ENCODE peak calls at places on chromosomes 13 and 19, in seven cellular contexts. B, I, Y, Z, M, F and S are unnamed samples.

GRCh38 chr13:47120284-47120683 is 223.4 kb upstream of the HTR2A start:
- DNase-seq in M (no peak), I (no peak), Y (no peak), Z (no peak), F (no peak), B (no peak), S (no peak)

GRCh38 chr19:17718467-17718987 is 753 bp upstream of the MAP1S start:
- DNase-seq in F (no peak), I (no peak), B (peak), Z (no peak), Y (no peak), M (peak), S (no peak)

GRCh38 chr13:37338721-37339120 is 233.3 kb upstream of the CSNK1A1L start:
- DNase-seq in M (no peak), I (no peak), Y (no peak), F (no peak), B (no peak), Z (no peak), S (no peak)

GRCh38 chr13:66974174-66974573 is 256.0 kb downstream of the PCDH9 start:
- DNase-seq in M (no peak), Y (peak), I (no peak), B (no peak), Z (no peak), F (no peak), S (no peak)

GRCh38 chr13:20358022-20358421 is 125.9 kb upstream of the GJB6 start:
- DNase-seq in Y (no peak), Z (no peak), I (no peak), M (no peak), B (no peak), F (no peak), S (no peak)

GRCh38 chr13:28650284-28650683 is 8.6 kb upstream of the POMP start:
- DNase-seq in I (no peak), Z (no peak), M (no peak), Y (peak), F (no peak), B (no peak), S (no peak)

GRCh38 chr19:38173324-38174041 is 50.5 kb downstream of the DPF1 start:
- DNase-seq in F (peak), B (no peak), I (no peak), M (no peak), Z (no peak), Y (no peak), S (no peak)

GRCh38 chr19:44111910-44112463 is 1.2 kb upstream of the ZNF225 start:
- DNase-seq in F (no peak), Y (peak), Z (peak), M (no peak), B (no peak), I (no peak), S (no peak)

GRCh38 chr19:1567116-1567847 is 843 bp downstream of the MEX3D start:
- DNase-seq in I (no peak), M (no peak), F (no peak), Z (no peak), Y (no peak), B (no peak), S (peak)

GRCh38 chr13:36131215-36131930 is at the start of gene DCLK1:
- DNase-seq in F (peak), M (no peak), Y (peak), Z (peak), B (no peak), I (peak), S (no peak)

GRCh38 chr19:14559916-14560775 is 11.7 kb downstream of the NDUFB7 start:
- DNase-seq in Z (no peak), I (no peak), Y (no peak), B (no peak), M (no peak), F (no peak), S (no peak)

GRCh38 chr13:46476174-46476573 is 76.8 kb upstream of the LRCH1 start:
- DNase-seq in M (no peak), F (no peak), Z (no peak), I (no peak), B (no peak), Y (no peak), S (no peak)

GRCh38 chr13:106533101-106533939 is 2.1 kb downstream of the EFNB2 start:
- DNase-seq in M (no peak), B (no peak), F (peak), Z (peak), Y (peak), I (peak), S (peak)

GRCh38 chr19:49589391-49589790 is 1.6 kb upstream of the PRR12 start:
- DNase-seq in Y (no peak), F (no peak), I (no peak), B (no peak), M (no peak), Z (no peak), S (no peak)

GRCh38 chr19:13834308-13834790 is 39.1 kb downstream of the ZSWIM4 start:
- DNase-seq in Y (peak), I (no peak), F (no peak), Z (no peak), B (no peak), M (no peak), S (no peak)

GRCh38 chr13:105961438-105961837 is 574.0 kb downstream of the EFNB2 start:
- DNase-seq in Z (no peak), F (no peak), Y (no peak), I (no peak), M (no peak), B (no peak), S (no peak)

GRCh38 chr19:4811328-4812131 is 20.0 kb downstream of the TICAM1 start:
- DNase-seq in Y (peak), M (peak), F (peak), B (peak), I (peak), Z (peak), S (peak)

GRCh38 chr19:54262066-54262465 is 5.0 kb upstream of the LILRB5 start:
- DNase-seq in I (no peak), Z (no peak), B (no peak), Y (no peak), M (no peak), F (no peak), S (no peak)

GRCh38 chr19:46574533-46574932 is 26.6 kb upstream of the CALM3 start:
- DNase-seq in Z (no peak), M (no peak), I (no peak), F (no peak), Y (peak), B (no peak), S (no peak)

GRCh38 chr19:13056052-13056660 is 46.5 kb downstream of the LYL1 start:
- DNase-seq in Y (peak), F (peak), B (no peak), M (no peak), I (peak), Z (peak), S (no peak)

GRCh38 chr19:5103812-5104410 is 135.0 kb downstream of the KDM4B start:
- DNase-seq in B (no peak), Y (no peak), M (no peak), I (no peak), F (no peak), Z (no peak), S (no peak)

GRCh38 chr19:6654347-6655310 is 15.3 kb downstream of the TNFSF14 start:
- DNase-seq in Z (no peak), I (no peak), M (no peak), Y (no peak), F (no peak), B (no peak), S (no peak)

GRCh38 chr13:111859361-111860105 is 207.4 kb upstream of the SOX1 start:
- DNase-seq in F (no peak), Z (no peak), Y (no peak), I (no peak), M (no peak), B (no peak), S (no peak)

GRCh38 chr19:54203151-54203611 is 2.5 kb downstream of the RPS9 start:
- DNase-seq in Y (peak), Z (no peak), F (no peak), B (no peak), I (no peak), M (no peak), S (no peak)

GRCh38 chr19:34298891-34299510 is 44.6 kb downstream of the GARRE1 start:
- DNase-seq in F (no peak), M (no peak), Y (no peak), I (no peak), B (no peak), Z (no peak), S (no peak)

GRCh38 chr13:97391201-97391600 is 42.8 kb upstream of the RAP2A start:
- DNase-seq in Z (no peak), Y (peak), M (no peak), I (no peak), B (no peak), F (no peak), S (no peak)

GRCh38 chr19:9842834-9843625 is 7.9 kb downstream of the PIN1 start:
- DNase-seq in M (no peak), I (no peak), B (no peak), F (no peak), Z (no peak), Y (no peak), S (no peak)

GRCh38 chr19:55472463-55472862 is 4.0 kb upstream of the ZNF628 start:
- DNase-seq in Y (peak), M (no peak), B (no peak), Z (no peak), F (no peak), I (no peak), S (no peak)

GRCh38 chr13:30818323-30818960 is 83.1 kb downstream of the ALOX5AP start:
- DNase-seq in I (peak), Y (peak), M (no peak), B (no peak), F (peak), Z (no peak), S (no peak)

GRCh38 chr13:60701919-60702318 is 304.9 kb downstream of the TDRD3 start:
- DNase-seq in M (no peak), I (no peak), Y (no peak), F (no peak), Z (no peak), B (no peak), S (no peak)

GRCh38 chr13:111249637-111250360 is 70.6 kb upstream of the TEX29 start:
- DNase-seq in Z (no peak), I (no peak), B (no peak), Y (peak), F (no peak), M (no peak), S (no peak)

GRCh38 chr19:6048808-6049405 is 61.4 kb downstream of the RFX2 start:
- DNase-seq in I (peak), F (peak), M (peak), B (peak), Y (peak), Z (peak), S (peak)